ENCODE peak calls at places on chromosomes 11 and 22, in four cellular contexts. D is CD8-positive, alpha-beta T cell; R is cardiac fibroblast; S is epithelial cell of esophagus. G is an unnamed sample.

GRCh38 chr22:41782751-41783150 is 17.7 kb upstream of the CCDC134 start:
- DNase-seq in D (no peak), R (no peak), S (no peak), G (no peak)

GRCh38 chr11:46210133-46210636 is 67.3 kb upstream of the CREB3L1 start:
- DNase-seq in D (no peak), R (peak; percentile 83), S (peak; percentile 76), G (peak; percentile 94)

GRCh38 chr11:16280256-16280682 is 76.1 kb downstream of the SOX6 start:
- DNase-seq in D (no peak), R (peak; percentile 3), S (peak; percentile 95), G (peak; percentile 95)

GRCh38 chr11:132715041-132715440 is 817.3 kb downstream of the OPCML start:
- DNase-seq in D (no peak), R (no peak), S (no peak), G (no peak)

GRCh38 chr11:117879516-117880480 is 3.3 kb upstream of the FXYD6 start:
- DNase-seq in D (no peak), R (no peak), S (no peak), G (no peak)

GRCh38 chr22:30272781-30273180 is 6.1 kb upstream of the OSM start:
- DNase-seq in D (no peak), R (no peak), S (no peak), G (no peak)

GRCh38 chr11:134144744-134145143 is 75.9 kb downstream of the JAM3 start:
- DNase-seq in D (no peak), R (peak; percentile 31), S (no peak), G (no peak)

GRCh38 chr11:30730011-30730410 is 143.9 kb upstream of the MPPED2 start:
- DNase-seq in D (no peak), R (no peak), S (no peak), G (no peak)

GRCh38 chr11:57778318-57779037 is 16.9 kb downstream of the CTNND1 start:
- DNase-seq in D (no peak), R (peak; percentile 100), S (peak; percentile 89), G (peak; percentile 96)

GRCh38 chr11:18384157-18384641 is 10.2 kb upstream of the LDHA start:
- DNase-seq in D (peak; percentile 2), R (peak; percentile 94), S (peak; percentile 81), G (peak; percentile 95)

GRCh38 chr11:112294688-112295340 is 34.2 kb upstream of the PLET1 start:
- DNase-seq in D (no peak), R (no peak), S (no peak), G (no peak)

GRCh38 chr11:1928038-1928890 is 8.8 kb downstream of the TNNT3 start:
- DNase-seq in D (no peak), R (no peak), S (no peak), G (no peak)

GRCh38 chr11:34549271-34549670 is 35.7 kb upstream of the ELF5 start:
- DNase-seq in D (no peak), R (no peak), S (no peak), G (no peak)

GRCh38 chr22:28077166-28077565 is 158.1 kb upstream of the PITPNB start:
- DNase-seq in D (no peak), R (no peak), S (no peak), G (no peak)

GRCh38 chr11:65491163-65491465 is 7.7 kb upstream of the MALAT1 start:
- DNase-seq in D (no peak), R (peak; percentile 53), S (no peak), G (no peak)

GRCh38 chr11:78957481-78958245 is 383.0 kb upstream of the NARS2 start:
- DNase-seq in D (no peak), R (no peak), S (peak; percentile 39), G (peak; percentile 4)

GRCh38 chr11:1103401-1104360 is 29.0 kb downstream of the MUC2 start:
- DNase-seq in D (no peak), R (no peak), S (no peak), G (no peak)

GRCh38 chr11:122746050-122746478 is 90.5 kb downstream of the UBASH3B start:
- DNase-seq in D (peak; percentile 39), R (no peak), S (no peak), G (no peak)

GRCh38 chr11:3962406-3962840 is 107.0 kb downstream of the STIM1 start:
- DNase-seq in D (no peak), R (no peak), S (no peak), G (no peak)

GRCh38 chr11:111737877-111738205 is 28.3 kb downstream of the PPP2R1B start:
- DNase-seq in D (no peak), R (peak; percentile 71), S (no peak), G (no peak)

GRCh38 chr11:20116825-20117224 is 43.5 kb downstream of the DBX1 start:
- DNase-seq in D (no peak), R (no peak), S (no peak), G (no peak)

GRCh38 chr11:46554205-46555162 is 39.3 kb downstream of the AMBRA1 start:
- DNase-seq in D (no peak), R (peak; percentile 76), S (peak; percentile 86), G (peak; percentile 87)

GRCh38 chr11:70399681-70400112 is 1.4 kb downstream of the CTTN start:
- DNase-seq in D (no peak), R (peak; percentile 96), S (peak; percentile 92), G (peak; percentile 94)

GRCh38 chr22:41976070-41976901 is 7.0 kb downstream of the SEPTIN3 start:
- DNase-seq in D (peak; percentile 16), R (no peak), S (peak; percentile 26), G (no peak)

DNA sequence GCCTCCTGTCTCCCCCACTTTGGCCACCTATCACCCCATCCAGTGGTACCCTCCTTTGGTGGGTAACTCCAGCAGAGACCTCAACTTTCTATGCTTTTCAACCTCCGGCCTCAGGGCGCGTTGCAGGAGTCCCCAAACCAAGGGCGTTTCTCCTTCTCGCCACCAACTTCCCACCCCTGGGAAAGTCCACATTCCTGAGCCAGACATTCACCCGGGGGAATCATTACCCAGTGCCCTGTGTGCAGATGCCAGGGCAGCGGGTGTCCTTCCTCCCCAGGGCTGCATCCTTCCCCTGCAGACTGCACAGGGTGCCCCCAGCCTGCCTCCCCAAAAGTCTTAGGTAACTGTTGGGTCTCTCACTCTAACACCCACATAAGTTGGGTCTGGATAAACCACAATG is 26.4 kb downstream of the MYEOV start:
- DNase-seq in D (no peak), R (no peak), S (no peak), G (no peak)
- TF ChIP-seq CTCF in D (no peak), R (no peak), S (no peak), G (no peak)

DNA sequence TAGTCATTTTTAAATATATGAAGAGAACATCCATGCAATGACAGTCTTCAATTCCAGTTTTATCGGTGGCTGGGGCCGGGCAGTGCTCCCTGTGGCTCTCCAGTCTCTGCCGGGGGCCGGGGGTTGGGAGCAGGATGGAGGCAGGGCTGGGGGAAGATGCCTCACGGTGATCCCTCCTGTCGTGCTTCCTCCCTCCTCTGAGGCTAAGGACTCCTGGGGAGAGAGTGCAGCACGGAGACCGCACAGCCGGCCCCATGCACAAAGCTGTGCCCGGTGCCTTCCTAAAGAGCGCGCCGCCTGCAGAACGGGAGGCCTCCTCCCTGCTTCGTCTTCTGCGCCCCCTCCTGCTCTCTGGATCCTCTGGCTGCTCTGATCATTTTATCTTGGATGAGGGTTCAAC is 20.5 kb downstream of the GAL start:
- DNase-seq in D (no peak), R (no peak), S (no peak), G (no peak)
- TF ChIP-seq CTCF in D (no peak), R (no peak), S (no peak), G (no peak)

DNA sequence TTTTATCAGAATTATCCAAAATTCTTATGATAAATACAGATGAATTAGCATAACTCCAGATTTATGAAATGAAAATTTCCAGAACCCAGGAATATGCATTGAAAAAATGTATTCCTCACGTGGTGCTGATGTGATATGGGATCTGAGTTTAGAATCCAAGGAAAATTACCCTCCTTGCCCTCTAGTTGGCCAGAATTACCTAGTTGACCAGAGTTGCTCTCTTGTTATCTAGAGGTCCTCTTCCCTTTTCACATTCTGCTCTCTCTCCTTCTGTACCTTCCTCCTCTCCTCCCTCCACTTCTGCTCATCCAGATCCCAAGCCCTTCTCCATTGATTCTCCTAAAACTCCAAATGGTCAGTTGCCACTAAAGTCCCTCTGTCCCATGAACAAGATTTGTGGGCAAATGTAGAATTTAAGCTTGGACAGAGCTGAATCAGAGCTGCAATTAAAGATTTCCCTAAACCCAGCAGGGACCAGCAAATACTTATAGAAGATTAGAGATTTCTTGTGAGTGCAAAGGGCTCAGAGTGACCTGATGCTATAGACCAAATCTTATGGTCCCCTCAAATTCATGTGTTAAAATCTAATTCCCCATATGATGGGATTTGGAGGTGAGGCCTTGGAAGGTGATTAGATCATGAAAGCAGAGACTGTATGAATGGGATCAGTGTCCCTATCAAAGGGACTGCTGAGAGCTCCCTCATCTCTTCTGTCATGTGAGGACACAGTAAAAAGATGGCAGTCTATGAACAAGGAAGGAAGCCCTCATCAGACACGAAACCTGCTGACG is 103.2 kb upstream of the IGLL5 start:
- DNase-seq in D (no peak), R (no peak), S (no peak), G (no peak)
- TF ChIP-seq CTCF in D (no peak), R (no peak), S (no peak), G (no peak)

DNA sequence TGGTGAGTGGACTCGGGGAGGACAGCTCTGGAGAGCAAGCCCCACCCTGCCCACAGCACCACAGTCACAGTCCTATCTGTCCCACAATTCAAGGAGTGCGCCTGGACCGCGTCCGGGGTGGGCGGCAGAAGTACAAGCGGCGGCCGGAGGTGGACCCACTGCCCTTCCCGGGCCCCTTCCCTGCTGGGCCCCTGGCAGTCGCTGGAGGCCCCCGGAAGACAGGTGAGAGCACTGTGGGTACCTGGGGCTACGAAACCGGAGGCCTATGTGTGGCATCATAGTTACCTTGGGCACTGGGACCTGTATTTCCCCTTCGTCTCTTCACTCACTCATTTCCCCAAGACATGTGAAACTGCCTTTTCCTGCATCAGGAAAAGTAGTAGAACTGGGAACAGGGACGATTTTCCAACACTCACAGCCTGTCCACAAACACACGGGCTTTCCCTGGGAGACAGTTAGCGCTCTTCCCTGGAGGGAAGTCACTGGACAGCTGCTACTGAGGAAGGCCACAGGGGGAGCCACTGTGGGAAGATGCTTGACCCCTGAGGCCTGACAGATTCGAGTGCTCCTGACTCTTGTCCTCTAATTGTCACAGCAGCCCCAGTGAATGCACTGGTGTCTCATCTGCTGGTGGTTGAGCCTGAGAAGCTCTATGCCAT is 3.1 kb downstream of the TRMT112 start:
- DNase-seq in D (no peak), R (no peak), S (no peak), G (no peak)
- TF ChIP-seq CTCF in D (no peak), R (peak; percentile 42), S (peak; percentile 12), G (no peak)

GRCh38 chr22:22955866-22956535 is 68.4 kb downstream of the IGLL5 start:
- DNase-seq in D (peak; percentile 43), R (peak; percentile 81), S (peak; percentile 75), G (peak; percentile 69)
- TF ChIP-seq CTCF in D (peak; percentile 69), R (peak; percentile 86), S (peak; percentile 87), G (peak; percentile 80)

GRCh38 chr22:36738416-36739020 is 35.0 kb upstream of the CACNG2 start:
- DNase-seq in D (no peak), R (no peak), S (no peak), G (no peak)
- TF ChIP-seq CTCF in D (no peak), R (no peak), S (no peak), G (no peak)

DNA sequence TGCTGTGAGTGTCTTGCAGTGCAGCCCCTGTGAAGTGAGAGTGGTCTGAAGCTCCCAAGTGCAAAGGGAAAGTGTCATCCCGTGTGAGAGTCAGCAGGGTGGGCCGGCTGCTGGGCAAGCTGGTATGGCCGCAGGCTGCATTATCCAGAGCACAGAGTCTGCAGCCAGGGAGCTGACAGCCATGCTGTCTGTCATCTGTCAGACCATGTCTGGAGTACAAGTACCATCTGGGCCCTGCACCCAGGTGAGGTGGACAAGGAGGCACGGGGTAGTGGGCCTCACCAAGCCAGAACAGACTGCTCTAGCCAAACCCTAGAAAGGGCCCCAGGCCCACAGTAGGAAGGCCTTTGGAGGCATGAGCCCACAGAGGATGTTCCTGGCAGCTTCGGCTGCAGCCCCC is 20.2 kb downstream of the LMO1 start:
- DNase-seq in D (no peak), R (no peak), S (no peak), G (no peak)
- TF ChIP-seq CTCF in D (no peak), R (no peak), S (no peak), G (no peak)

G was measured in MCF 10A.